ENCODE peak calls at places on chromosome 7, in five cellular contexts. O is ELF-1; B is iris pigment epithelial cell; E is activated CD8-positive, alpha-beta memory T cell treated with anti-CD3 and anti-CD28 coated beads for 24 hours; M is A549. C is an unnamed sample.

GRCh38 chr7:157140118-157140905 is 1.6 kb downstream of the UBE3C start:
- DNase-seq in O (no peak), B (no peak), E (no peak), M (no peak), C (no peak)

GRCh38 chr7:17680943-17681351 is 259.3 kb downstream of the SNX13 start:
- DNase-seq in O (peak; percentile 11), B (peak; percentile 48), E (no peak), M (no peak), C (peak; percentile 25)

GRCh38 chr7:91264924-91265681 is 870 bp downstream of the FZD1 start:
- DNase-seq in O (peak; percentile 70), B (peak; percentile 83), E (peak; percentile 59), M (no peak), C (peak; percentile 83)

GRCh38 chr7:7265057-7265456 is 82.7 kb downstream of the C1GALT1 start:
- DNase-seq in O (no peak), B (peak; percentile 23), E (no peak), M (no peak), C (no peak)

GRCh38 chr7:151809156-151809863 is 67.6 kb downstream of the PRKAG2 start:
- DNase-seq in O (no peak), B (no peak), E (no peak), M (no peak), C (no peak)

GRCh38 chr7:30395676-30396075 is 82.9 kb downstream of the NOD1 start:
- DNase-seq in O (no peak), B (no peak), E (no peak), M (no peak), C (no peak)

GRCh38 chr7:50725774-50726173 is 56.9 kb downstream of the GRB10 start:
- DNase-seq in O (no peak), B (no peak), E (no peak), M (no peak), C (no peak)

GRCh38 chr7:70785427-70785826 is 346.5 kb upstream of the GALNT17 start:
- DNase-seq in O (no peak), B (peak; percentile 15), E (no peak), M (no peak), C (no peak)

GRCh38 chr7:52723606-52724005 is 311.8 kb upstream of the POM121L12 start:
- DNase-seq in O (no peak), B (no peak), E (no peak), M (no peak), C (no peak)

GRCh38 chr7:21542891-21543527 is at the start of gene DNAH11:
- DNase-seq in O (peak; percentile 77), B (peak; percentile 40), E (peak; percentile 62), M (peak; percentile 40), C (no peak)

GRCh38 chr7:39735903-39736302 is 112.5 kb downstream of the RALA start:
- DNase-seq in O (peak; percentile 48), B (peak; percentile 62), E (peak; percentile 59), M (no peak), C (no peak)

GRCh38 chr7:37000514-37000913 is 276.2 kb upstream of the AOAH start:
- DNase-seq in O (no peak), B (no peak), E (no peak), M (no peak), C (no peak)

GRCh38 chr7:123714296-123715080 is 34.3 kb downstream of the WASL start:
- DNase-seq in O (no peak), B (peak; percentile 49), E (no peak), M (no peak), C (no peak)

GRCh38 chr7:85997515-85997914 is 646.2 kb upstream of the GRM3 start:
- DNase-seq in O (no peak), B (no peak), E (no peak), M (no peak), C (no peak)

GRCh38 chr7:75892634-75893272 is 13.9 kb downstream of the RHBDD2 start:
- DNase-seq in O (peak; percentile 58), B (no peak), E (no peak), M (no peak), C (peak; percentile 92)

GRCh38 chr7:151958036-151959010 is 2.1 kb downstream of the GALNTL5 start:
- DNase-seq in O (no peak), B (no peak), E (no peak), M (no peak), C (no peak)

GRCh38 chr7:6489612-6490011 is 41.9 kb upstream of the DAGLB start:
- DNase-seq in O (no peak), B (no peak), E (no peak), M (no peak), C (peak; percentile 75)

GRCh38 chr7:69095649-69096048 is 502.6 kb upstream of the AUTS2 start:
- DNase-seq in O (no peak), B (no peak), E (no peak), M (no peak), C (no peak)

GRCh38 chr7:40826419-40827216 is 691.8 kb downstream of the SUGCT start:
- DNase-seq in O (peak; percentile 88), B (peak; percentile 83), E (no peak), M (no peak), C (no peak)

C was measured in SW480.